ENCODE peak calls at places on chromosomes 6 and 20, in seven cellular contexts. M is heart left ventricle, N is ovary, Q is stomach, V is IMR-90, E is HCT116, I is esophagus squamous epithelium. Y is an unnamed sample.

GRCh38 chr6:36911946-36912555 is 26.3 kb downstream of the C6orf89 start:
- DNase-seq in M (no peak), N (no peak), Q (no peak), V (no peak), E (no peak), I (no peak), Y (no peak)

GRCh38 chr20:37362821-37363220 is 16.9 kb downstream of the SRC start:
- DNase-seq in M (no peak), N (no peak), Q (no peak), V (no peak), E (no peak), I (no peak), Y (no peak)

GRCh38 chr6:158500016-158500735 is 59.7 kb upstream of the TMEM181 start:
- DNase-seq in M (no peak), N (no peak), Q (no peak), V (peak), E (no peak), I (no peak), Y (no peak)

GRCh38 chr20:59741073-59741472 is 136.7 kb downstream of the PHACTR3 start:
- DNase-seq in M (no peak), N (no peak), Q (no peak), V (no peak), E (no peak), I (no peak), Y (no peak)

GRCh38 chr20:32589256-32589655 is 4.1 kb upstream of the NOL4L start:
- DNase-seq in M (no peak), N (no peak), Q (no peak), V (peak), E (no peak), I (no peak), Y (no peak)

GRCh38 chr20:47354388-47354709 is 2.1 kb downstream of the ZMYND8 start:
- DNase-seq in M (no peak), N (no peak), Q (no peak), V (no peak), E (no peak), I (no peak), Y (no peak)

GRCh38 chr6:112130878-112131277 is 43.5 kb downstream of the FAM229B start:
- DNase-seq in M (no peak), N (no peak), Q (no peak), V (no peak), E (no peak), I (no peak), Y (no peak)

GRCh38 chr6:129501401-129502051 is 208.5 kb downstream of the ARHGAP18 start:
- DNase-seq in M (no peak), N (no peak), Q (peak), V (peak), E (peak), I (no peak), Y (peak)

GRCh38 chr20:13284830-13285229 is 63.8 kb downstream of the ISM1 start:
- DNase-seq in M (no peak), N (no peak), Q (no peak), V (no peak), E (no peak), I (no peak), Y (no peak)

GRCh38 chr6:149032599-149033405 is 284.7 kb upstream of the TAB2 start:
- DNase-seq in M (no peak), N (peak), Q (no peak), V (peak), E (no peak), I (no peak), Y (peak)

GRCh38 chr20:15976047-15976731 is 597.1 kb downstream of the KIF16B start:
- DNase-seq in M (no peak), N (no peak), Q (no peak), V (no peak), E (no peak), I (no peak), Y (no peak)

GRCh38 chr20:63108247-63108646 is 101.5 kb upstream of the BHLHE23 start:
- DNase-seq in M (no peak), N (no peak), Q (no peak), V (no peak), E (no peak), I (no peak), Y (no peak)

DNA sequence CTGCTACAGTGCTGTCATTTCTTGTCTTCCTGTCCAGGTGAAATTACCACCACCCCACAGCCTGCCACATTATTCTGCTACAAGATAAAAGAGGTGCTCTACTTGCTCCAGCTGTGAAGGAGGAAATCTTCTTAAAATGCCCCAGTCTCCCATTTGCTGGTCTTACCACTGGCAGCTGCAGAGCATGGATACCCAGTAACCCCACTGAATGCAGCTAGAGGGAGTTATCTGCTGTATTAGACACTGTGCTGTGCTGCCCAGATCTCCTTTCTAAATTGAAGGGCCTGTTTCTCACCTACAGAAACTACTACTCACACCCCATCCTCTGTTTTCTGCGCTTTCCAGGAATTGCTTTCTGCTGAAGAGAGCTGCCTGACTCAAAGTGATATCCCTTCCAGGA is 517.8 kb downstream of the PKHD1 start:
- DNase-seq in M (no peak), N (no peak), Q (no peak), V (no peak), E (no peak), I (no peak), Y (no peak)
- TF ChIP-seq CTCF in M (no peak), N (no peak), Q (no peak), V (no peak), E (no peak), I (no peak), Y (no peak)

DNA sequence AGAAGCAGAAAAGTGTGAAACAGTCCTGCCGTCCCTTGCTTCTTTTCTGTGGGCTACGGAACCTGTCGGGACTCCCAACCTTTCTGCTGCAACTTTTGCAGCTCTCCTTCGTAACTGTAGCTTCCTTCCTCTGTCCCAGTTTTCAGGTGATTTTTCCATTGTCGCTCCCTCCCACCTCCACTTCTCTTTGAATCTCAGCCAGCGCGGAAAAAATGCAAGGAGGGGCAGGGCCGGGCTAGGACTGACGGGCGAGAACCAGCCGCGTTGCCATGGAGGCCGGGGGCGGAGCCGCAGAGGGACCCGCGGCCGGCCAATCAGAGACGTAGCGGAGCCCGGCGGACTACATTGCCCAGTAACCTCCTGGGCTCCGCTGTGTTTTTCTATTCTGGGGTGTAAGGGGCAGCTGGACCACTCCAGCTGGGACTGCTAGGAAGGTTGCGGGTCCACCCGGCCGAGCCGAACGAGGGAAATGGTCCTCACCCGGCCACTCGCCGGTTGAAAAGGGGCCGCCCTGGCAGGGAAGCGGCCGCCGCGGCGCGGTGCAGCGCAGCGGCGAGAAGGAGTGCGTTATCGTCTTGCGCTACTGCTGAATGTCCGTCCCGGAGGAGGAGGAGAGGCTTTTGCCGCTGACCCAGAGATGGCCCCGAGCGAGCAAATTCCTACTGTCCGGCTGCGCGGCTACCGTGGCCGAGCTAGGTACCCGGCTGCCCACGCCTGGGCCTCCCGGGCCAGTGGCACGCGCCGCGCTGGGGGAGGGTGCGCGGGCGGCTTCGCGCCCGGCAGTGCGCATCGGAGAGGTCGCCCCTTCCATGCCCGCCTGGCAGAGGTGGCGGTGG is at the start of the genes CYP39A1 and SLC25A27:
- DNase-seq in M (peak), N (peak), Q (peak), V (peak), E (peak), I (peak), Y (peak)
- TF ChIP-seq POLR2A in M (peak), N (no peak), Q (peak), V (no peak), E (peak), I (no peak), Y (peak)

DNA sequence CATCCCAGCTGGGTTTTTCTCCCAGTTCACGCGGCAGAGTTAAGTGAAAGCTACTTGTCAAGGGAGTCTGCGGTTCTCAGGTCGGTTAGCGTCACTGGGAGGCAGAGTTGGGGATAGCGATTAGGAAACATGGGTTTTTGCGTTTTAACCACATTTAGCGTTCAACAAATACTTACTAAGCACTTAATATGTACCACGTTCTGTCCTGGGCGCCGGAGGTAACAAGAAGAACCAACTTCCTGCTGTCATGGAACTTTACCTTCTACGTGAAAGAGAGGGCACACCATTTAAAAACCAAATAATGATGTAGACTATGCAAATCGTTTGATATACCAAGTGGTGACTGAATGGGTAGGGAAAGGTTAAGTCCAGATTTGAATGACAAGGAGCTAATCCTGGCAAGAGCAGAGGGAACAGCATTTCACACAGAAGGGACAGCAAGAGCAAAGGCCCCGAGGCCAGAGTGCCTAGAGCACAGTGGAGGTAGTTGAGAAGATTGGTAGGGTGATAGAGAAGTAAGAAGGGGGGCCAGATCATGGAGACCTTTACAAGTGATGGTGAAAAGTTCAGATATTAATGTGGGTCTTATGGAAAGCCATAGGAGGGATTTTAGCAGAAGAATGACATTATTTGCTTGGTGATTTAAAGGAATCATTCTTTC is 740 bp downstream of the RIOK1 start:
- DNase-seq in M (no peak), N (no peak), Q (no peak), V (peak), E (no peak), I (no peak), Y (no peak)
- TF ChIP-seq CTCF in M (no peak), N (no peak), Q (no peak), V (no peak), E (no peak), I (no peak), Y (no peak)

DNA sequence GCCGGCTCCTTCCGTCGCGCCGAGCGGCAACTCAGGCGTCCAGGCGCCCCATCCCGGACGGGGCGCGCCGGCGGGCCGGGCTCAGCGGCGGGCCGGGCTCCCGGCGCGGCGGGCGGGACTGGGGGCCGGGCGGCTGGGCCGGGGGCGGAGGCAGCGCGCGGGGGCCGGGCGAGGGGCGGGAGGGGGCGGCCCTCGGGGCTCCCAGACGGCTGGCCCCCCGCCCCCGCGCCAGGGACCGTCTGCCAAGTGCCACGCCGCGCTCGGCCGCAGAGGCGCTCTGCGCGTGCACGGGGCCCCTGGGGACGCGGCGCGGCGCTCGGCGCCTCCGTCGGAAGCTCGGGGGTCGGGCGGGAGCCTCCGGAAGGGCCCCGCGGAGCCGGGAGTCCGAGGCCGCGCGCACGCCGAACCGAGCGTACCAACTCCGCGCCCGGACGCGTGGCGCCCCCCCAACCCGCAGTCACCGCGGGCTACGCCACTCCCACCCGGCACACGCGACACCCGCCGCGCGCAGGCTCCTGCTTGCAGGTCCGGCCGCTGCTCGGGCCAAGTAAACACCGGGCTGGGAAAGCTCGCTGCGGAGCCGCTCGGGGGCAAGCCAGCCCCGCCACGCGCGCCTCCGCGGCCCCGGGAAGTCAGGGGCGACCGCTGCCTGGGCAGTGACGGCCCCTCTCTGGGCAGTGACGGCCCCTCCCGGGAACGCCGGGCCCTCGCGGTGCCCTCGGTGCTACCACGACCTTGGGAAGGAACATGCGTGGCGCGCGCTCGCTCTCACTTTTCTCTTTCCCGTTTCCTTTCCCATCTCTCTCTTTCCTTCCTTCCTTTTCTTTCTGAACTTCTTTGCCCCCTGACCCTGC is at the start of gene PREX1:
- DNase-seq in M (peak), N (peak), Q (peak), V (peak), E (no peak), I (no peak), Y (peak)
- TF ChIP-seq POLR2A in M (peak), N (no peak), Q (no peak), V (no peak), E (no peak), I (peak), Y (peak)

DNA sequence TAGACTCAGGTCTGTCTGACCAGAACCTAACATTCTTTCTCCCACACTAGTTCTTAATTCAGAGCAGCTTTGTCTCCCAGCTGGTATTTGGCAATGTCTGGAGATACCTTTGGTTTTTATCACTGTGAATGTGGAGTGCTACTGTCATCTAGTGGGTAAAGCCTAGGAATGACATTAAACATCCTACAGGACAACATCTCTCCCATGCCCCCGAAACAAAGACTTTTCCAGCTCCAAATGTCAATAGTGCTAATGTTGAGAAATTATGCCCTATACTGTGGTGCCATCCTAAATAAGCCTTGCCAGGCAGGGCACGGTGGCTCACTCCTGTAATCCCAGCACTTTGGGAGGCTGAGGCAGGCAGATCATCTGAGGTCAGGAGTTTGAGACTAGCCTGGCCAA is 4.2 kb upstream of the TTPAL start:
- DNase-seq in M (no peak), N (no peak), Q (no peak), V (peak), E (no peak), I (no peak), Y (no peak)
- TF ChIP-seq CTCF in M (peak), N (no peak), Q (no peak), V (peak), E (peak), I (peak), Y (peak)

GRCh38 chr20:1737134-1737533 is 79.6 kb upstream of the SIRPG start:
- DNase-seq in M (no peak), N (no peak), Q (no peak), V (no peak), E (no peak), I (no peak), Y (no peak)
- TF ChIP-seq POLR2A in M (no peak), N (no peak), Q (no peak), V (no peak), E (no peak), I (no peak), Y (no peak)

GRCh38 chr6:105609375-105609991 is 206.6 kb upstream of the PREP start:
- DNase-seq in M (peak), N (peak), Q (no peak), V (peak), E (no peak), I (no peak), Y (peak)

GRCh38 chr6:105606871-105607421 is 204.1 kb upstream of the PREP start:
- DNase-seq in M (no peak), N (no peak), Q (no peak), V (no peak), E (no peak), I (no peak), Y (no peak)

GRCh38 chr6:105608711-105609374 is 206.0 kb upstream of the PREP start:
- DNase-seq in M (no peak), N (no peak), Q (no peak), V (peak), E (no peak), I (no peak), Y (no peak)

GRCh38 chr6:105608393-105608705 is 205.5 kb upstream of the PREP start:
- DNase-seq in M (no peak), N (no peak), Q (no peak), V (no peak), E (no peak), I (no peak), Y (no peak)

GRCh38 chr6:105607624-105608392 is 204.9 kb upstream of the PREP start:
- DNase-seq in M (no peak), N (no peak), Q (no peak), V (peak), E (no peak), I (no peak), Y (no peak)
- TF ChIP-seq CTCF in M (no peak), N (no peak), Q (no peak), V (no peak), E (no peak), I (no peak), Y (no peak)